ENCODE peak calls at places on chromosome 1, in seven cellular contexts. S, F, T, D, M, Y and B are unnamed samples.

GRCh38 chr1:13707211-13707610 is 7.2 kb downstream of the PRDM2 start:
- DNase-seq in S (no peak), F (no peak), T (no peak), D (no peak), M (no peak), Y (no peak), B (peak; percentile 36)

GRCh38 chr1:167790117-167790516 is 68.3 kb downstream of the MPZL1 start:
- DNase-seq in S (no peak), F (no peak), T (no peak), D (no peak), M (no peak), Y (no peak), B (no peak)

GRCh38 chr1:29513357-29513756 is 277.0 kb downstream of the PTPRU start:
- DNase-seq in S (no peak), F (peak; percentile 73), T (peak; percentile 66), D (peak; percentile 79), M (no peak), Y (peak; percentile 90), B (peak; percentile 32)

GRCh38 chr1:149849947-149850360 is 49.4 kb upstream of the BOLA1 start:
- DNase-seq in S (no peak), F (no peak), T (peak; percentile 20), D (no peak), M (peak; percentile 9), Y (no peak), B (peak; percentile 33)

GRCh38 chr1:215043405-215043804 is 39.1 kb upstream of the KCNK2 start:
- DNase-seq in S (no peak), F (no peak), T (no peak), D (no peak), M (no peak), Y (no peak), B (no peak)

GRCh38 chr1:44616284-44616990 is 57.8 kb downstream of the TMEM53 start:
- DNase-seq in S (no peak), F (no peak), T (no peak), D (no peak), M (no peak), Y (no peak), B (no peak)

GRCh38 chr1:56758135-56758534 is 61.1 kb downstream of the FYB2 start:
- DNase-seq in S (no peak), F (peak; percentile 45), T (no peak), D (peak; percentile 6), M (no peak), Y (no peak), B (no peak)

GRCh38 chr1:240092301-240093119 is 827 bp downstream of the FMN2 start:
- DNase-seq in S (no peak), F (peak; percentile 31), T (peak; percentile 77), D (peak; percentile 66), M (no peak), Y (peak; percentile 60), B (peak; percentile 53)